ENCODE peak calls at places on chromosomes 12 and 14, in nine cellular contexts. One of them, this sample, is unnamed.

GRCh38 chr12:125166046-125166445 is 100.8 kb downstream of the AACS start:
- DNase-seq in endodermal cell: no peak
- DNase-seq in CD8-positive, alpha-beta memory T cell: no peak
- DNase-seq in OCI-LY7: no peak
- DNase-seq in A549: no peak
- DNase-seq in cardiac muscle cell: no peak
- DNase-seq in left lung: no peak
- DNase-seq in effector memory CD4-positive, alpha-beta T cell: no peak
- DNase-seq in right cardiac atrium: no peak
- DNase-seq in this sample: no peak

GRCh38 chr12:2960432-2960956 is 1.3 kb downstream of the TEAD4 start:
- DNase-seq in right cardiac atrium: no peak
- DNase-seq in endodermal cell: peak
- DNase-seq in left lung: no peak
- DNase-seq in effector memory CD4-positive, alpha-beta T cell: no peak
- DNase-seq in OCI-LY7: no peak
- DNase-seq in A549: peak
- DNase-seq in cardiac muscle cell: no peak
- DNase-seq in CD8-positive, alpha-beta memory T cell: no peak
- DNase-seq in this sample: peak

GRCh38 chr12:3380200-3381020 is 110.6 kb upstream of the PRMT8 start:
- DNase-seq in left lung: no peak
- DNase-seq in cardiac muscle cell: no peak
- DNase-seq in OCI-LY7: no peak
- DNase-seq in right cardiac atrium: peak
- DNase-seq in effector memory CD4-positive, alpha-beta T cell: no peak
- DNase-seq in endodermal cell: no peak
- DNase-seq in A549: no peak
- DNase-seq in CD8-positive, alpha-beta memory T cell: no peak
- DNase-seq in this sample: no peak

GRCh38 chr12:29164477-29165163 is 15.5 kb downstream of the FAR2 start:
- DNase-seq in effector memory CD4-positive, alpha-beta T cell: no peak
- DNase-seq in right cardiac atrium: no peak
- DNase-seq in OCI-LY7: peak
- DNase-seq in A549: no peak
- DNase-seq in endodermal cell: no peak
- DNase-seq in left lung: no peak
- DNase-seq in cardiac muscle cell: peak
- DNase-seq in CD8-positive, alpha-beta memory T cell: no peak
- DNase-seq in this sample: no peak

GRCh38 chr12:113040722-113041168 is 15.8 kb upstream of the DTX1 start:
- DNase-seq in endodermal cell: no peak
- DNase-seq in cardiac muscle cell: peak
- DNase-seq in A549: peak
- DNase-seq in CD8-positive, alpha-beta memory T cell: no peak
- DNase-seq in left lung: peak
- DNase-seq in effector memory CD4-positive, alpha-beta T cell: no peak
- DNase-seq in OCI-LY7: no peak
- DNase-seq in right cardiac atrium: peak
- DNase-seq in this sample: no peak

GRCh38 chr12:108179305-108179704 is 50.2 kb downstream of the WSCD2 start:
- DNase-seq in A549: no peak
- DNase-seq in CD8-positive, alpha-beta memory T cell: no peak
- DNase-seq in endodermal cell: no peak
- DNase-seq in effector memory CD4-positive, alpha-beta T cell: no peak
- DNase-seq in cardiac muscle cell: no peak
- DNase-seq in left lung: no peak
- DNase-seq in right cardiac atrium: no peak
- DNase-seq in OCI-LY7: no peak
- DNase-seq in this sample: no peak

GRCh38 chr12:26195641-26196423 is 459 bp downstream of the SSPN start:
- DNase-seq in endodermal cell: peak
- DNase-seq in OCI-LY7: no peak
- DNase-seq in left lung: peak
- DNase-seq in effector memory CD4-positive, alpha-beta T cell: no peak
- DNase-seq in cardiac muscle cell: peak
- DNase-seq in CD8-positive, alpha-beta memory T cell: no peak
- DNase-seq in A549: peak
- DNase-seq in right cardiac atrium: peak
- DNase-seq in this sample: peak

GRCh38 chr12:87117516-87117915 is 861.3 kb upstream of the MGAT4C start:
- DNase-seq in effector memory CD4-positive, alpha-beta T cell: no peak
- DNase-seq in CD8-positive, alpha-beta memory T cell: no peak
- DNase-seq in A549: peak
- DNase-seq in cardiac muscle cell: no peak
- DNase-seq in OCI-LY7: no peak
- DNase-seq in left lung: no peak
- DNase-seq in right cardiac atrium: no peak
- DNase-seq in endodermal cell: no peak
- DNase-seq in this sample: no peak

GRCh38 chr12:117202556-117202955 is 12.3 kb upstream of the FBXO21 start:
- DNase-seq in cardiac muscle cell: no peak
- DNase-seq in endodermal cell: no peak
- DNase-seq in A549: no peak
- DNase-seq in left lung: no peak
- DNase-seq in right cardiac atrium: no peak
- DNase-seq in effector memory CD4-positive, alpha-beta T cell: no peak
- DNase-seq in OCI-LY7: no peak
- DNase-seq in CD8-positive, alpha-beta memory T cell: no peak
- DNase-seq in this sample: no peak

GRCh38 chr12:230925-231671 is 17.1 kb upstream of the SLC6A12 start:
- DNase-seq in cardiac muscle cell: no peak
- DNase-seq in effector memory CD4-positive, alpha-beta T cell: no peak
- DNase-seq in endodermal cell: peak
- DNase-seq in OCI-LY7: no peak
- DNase-seq in A549: no peak
- DNase-seq in right cardiac atrium: no peak
- DNase-seq in CD8-positive, alpha-beta memory T cell: no peak
- DNase-seq in left lung: no peak
- DNase-seq in this sample: no peak

GRCh38 chr12:76024942-76025600 is 6.5 kb downstream of the PHLDA1 start:
- DNase-seq in left lung: no peak
- DNase-seq in CD8-positive, alpha-beta memory T cell: no peak
- DNase-seq in effector memory CD4-positive, alpha-beta T cell: no peak
- DNase-seq in right cardiac atrium: no peak
- DNase-seq in OCI-LY7: no peak
- DNase-seq in endodermal cell: no peak
- DNase-seq in A549: peak
- DNase-seq in cardiac muscle cell: peak
- DNase-seq in this sample: no peak

GRCh38 chr12:105721051-105721825 is 390.7 kb downstream of the C12orf75 start:
- DNase-seq in OCI-LY7: no peak
- DNase-seq in CD8-positive, alpha-beta memory T cell: no peak
- DNase-seq in cardiac muscle cell: no peak
- DNase-seq in right cardiac atrium: no peak
- DNase-seq in effector memory CD4-positive, alpha-beta T cell: no peak
- DNase-seq in left lung: no peak
- DNase-seq in A549: no peak
- DNase-seq in endodermal cell: no peak
- DNase-seq in this sample: no peak

GRCh38 chr12:104605685-104606084 is 148.9 kb downstream of the CHST11 start:
- DNase-seq in effector memory CD4-positive, alpha-beta T cell: no peak
- DNase-seq in right cardiac atrium: peak
- DNase-seq in CD8-positive, alpha-beta memory T cell: no peak
- DNase-seq in OCI-LY7: no peak
- DNase-seq in left lung: peak
- DNase-seq in cardiac muscle cell: no peak
- DNase-seq in endodermal cell: peak
- DNase-seq in A549: peak
- DNase-seq in this sample: no peak

GRCh38 chr14:93982684-93983007 is 6.3 kb upstream of the ASB2 start:
- DNase-seq in left lung: no peak
- DNase-seq in effector memory CD4-positive, alpha-beta T cell: no peak
- DNase-seq in OCI-LY7: no peak
- DNase-seq in CD8-positive, alpha-beta memory T cell: no peak
- DNase-seq in A549: no peak
- DNase-seq in endodermal cell: no peak
- DNase-seq in cardiac muscle cell: no peak
- DNase-seq in right cardiac atrium: no peak
- DNase-seq in this sample: no peak

GRCh38 chr14:92926180-92926845 is 3.4 kb downstream of the CHGA start:
- DNase-seq in cardiac muscle cell: no peak
- DNase-seq in right cardiac atrium: no peak
- DNase-seq in OCI-LY7: no peak
- DNase-seq in CD8-positive, alpha-beta memory T cell: no peak
- DNase-seq in effector memory CD4-positive, alpha-beta T cell: no peak
- DNase-seq in endodermal cell: no peak
- DNase-seq in A549: no peak
- DNase-seq in left lung: no peak
- DNase-seq in this sample: no peak

DNA sequence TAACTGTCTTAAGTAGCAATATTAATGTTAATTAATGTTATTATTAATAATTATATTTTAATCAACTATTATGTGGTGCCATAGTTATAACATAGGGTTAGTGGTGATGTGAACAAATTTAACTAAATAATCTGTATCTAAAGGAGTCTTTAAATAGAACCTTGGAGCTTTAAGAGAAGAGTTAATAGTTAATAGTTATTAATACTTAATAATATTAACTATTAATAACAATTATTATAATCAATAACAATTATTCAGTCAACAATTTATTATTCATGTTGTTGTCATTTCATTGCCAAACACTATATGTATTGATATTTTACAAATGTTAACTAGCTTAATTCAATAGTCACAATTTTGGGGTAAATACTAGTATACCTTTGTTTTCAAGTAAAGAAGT is 58.2 kb downstream of the SLC16A7 start:
- DNase-seq in OCI-LY7: no peak
- DNase-seq in cardiac muscle cell: no peak
- DNase-seq in effector memory CD4-positive, alpha-beta T cell: no peak
- DNase-seq in right cardiac atrium: no peak
- DNase-seq in CD8-positive, alpha-beta memory T cell: no peak
- DNase-seq in left lung: no peak
- DNase-seq in A549: no peak
- DNase-seq in endodermal cell: no peak
- DNase-seq in this sample: no peak
- H3K27ac ChIP-seq in OCI-LY7: no peak
- H3K27ac ChIP-seq in cardiac muscle cell: no peak
- H3K27ac ChIP-seq in effector memory CD4-positive, alpha-beta T cell: no peak
- H3K27ac ChIP-seq in right cardiac atrium: no peak
- H3K27ac ChIP-seq in CD8-positive, alpha-beta memory T cell: no peak
- H3K27ac ChIP-seq in left lung: no peak
- H3K27ac ChIP-seq in A549: no peak
- H3K27ac ChIP-seq in endodermal cell: no peak
- H3K27ac ChIP-seq in this sample: no peak

DNA sequence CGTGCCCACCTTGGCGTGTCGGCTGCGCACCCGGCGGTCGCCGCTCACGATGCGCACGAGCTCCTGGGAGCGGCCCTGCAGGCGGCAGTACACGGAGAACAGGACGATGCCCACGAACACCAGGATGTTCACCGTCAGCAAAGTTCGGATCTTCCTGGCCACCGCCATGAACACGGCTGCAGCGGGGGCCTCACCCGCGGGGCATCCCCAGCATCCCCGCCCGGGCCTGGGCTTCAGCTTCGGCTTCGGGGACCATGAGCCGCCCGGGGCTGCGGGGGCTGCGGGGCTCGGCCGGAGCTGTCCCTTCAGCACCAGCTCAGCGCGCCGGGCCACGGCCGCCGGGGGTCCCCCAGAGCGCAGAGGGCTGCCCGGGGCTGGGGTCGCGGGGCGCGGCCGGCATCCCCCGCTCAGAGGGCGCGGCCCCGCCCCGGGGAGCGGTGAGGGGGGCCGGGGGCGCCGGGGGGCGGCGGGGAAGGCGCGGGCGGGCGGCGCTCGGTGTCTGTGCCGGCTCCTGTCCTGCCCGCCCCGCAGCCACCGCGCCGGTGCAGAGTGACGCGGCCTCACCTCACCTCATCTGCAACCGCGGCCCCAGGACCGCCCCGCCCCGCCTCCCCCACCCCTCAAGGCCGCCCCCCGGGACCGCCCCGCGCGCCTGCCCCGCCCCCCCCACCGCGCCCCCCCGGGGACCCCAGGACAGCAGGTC is at the start of gene GALNT9:
- DNase-seq in A549: no peak
- DNase-seq in effector memory CD4-positive, alpha-beta T cell: no peak
- DNase-seq in CD8-positive, alpha-beta memory T cell: no peak
- DNase-seq in endodermal cell: peak
- DNase-seq in OCI-LY7: no peak
- DNase-seq in cardiac muscle cell: peak
- DNase-seq in left lung: no peak
- DNase-seq in right cardiac atrium: no peak
- DNase-seq in this sample: peak
- H3K4me3 ChIP-seq in A549: peak
- H3K4me3 ChIP-seq in effector memory CD4-positive, alpha-beta T cell: no peak
- H3K4me3 ChIP-seq in CD8-positive, alpha-beta memory T cell: no peak
- H3K4me3 ChIP-seq in endodermal cell: no peak
- H3K4me3 ChIP-seq in OCI-LY7: no peak
- H3K4me3 ChIP-seq in cardiac muscle cell: no peak
- H3K4me3 ChIP-seq in left lung: no peak
- H3K4me3 ChIP-seq in right cardiac atrium: peak
- H3K4me3 ChIP-seq in this sample: no peak

DNA sequence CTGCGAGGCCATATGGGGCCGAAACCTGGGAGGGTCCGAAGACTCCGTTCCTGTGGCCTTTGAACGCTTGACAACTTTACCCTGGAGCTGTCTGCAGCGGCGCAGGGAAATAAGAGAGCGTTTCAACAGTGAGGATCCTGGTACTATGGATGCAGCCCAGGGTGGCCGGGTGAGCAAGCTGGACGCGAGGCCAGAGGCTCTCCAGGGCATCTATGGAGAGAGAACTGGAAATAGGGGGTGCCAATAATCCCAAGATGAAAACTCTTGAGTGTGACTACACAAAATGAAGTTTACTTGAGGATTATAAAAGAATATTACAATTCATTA is 1.1 kb upstream of the ABCC9 start:
- DNase-seq in A549: no peak
- DNase-seq in effector memory CD4-positive, alpha-beta T cell: no peak
- DNase-seq in cardiac muscle cell: no peak
- DNase-seq in right cardiac atrium: no peak
- DNase-seq in CD8-positive, alpha-beta memory T cell: no peak
- DNase-seq in OCI-LY7: no peak
- DNase-seq in endodermal cell: no peak
- DNase-seq in left lung: no peak
- DNase-seq in this sample: no peak
- H3K27ac ChIP-seq in A549: no peak
- H3K27ac ChIP-seq in effector memory CD4-positive, alpha-beta T cell: no peak
- H3K27ac ChIP-seq in cardiac muscle cell: no peak
- H3K27ac ChIP-seq in right cardiac atrium: no peak
- H3K27ac ChIP-seq in CD8-positive, alpha-beta memory T cell: no peak
- H3K27ac ChIP-seq in OCI-LY7: no peak
- H3K27ac ChIP-seq in endodermal cell: no peak
- H3K27ac ChIP-seq in left lung: no peak
- H3K27ac ChIP-seq in this sample: no peak

GRCh38 chr14:97077253-97077653 is 280.1 kb downstream of the VRK1 start:
- DNase-seq in cardiac muscle cell: peak
- DNase-seq in OCI-LY7: no peak
- DNase-seq in effector memory CD4-positive, alpha-beta T cell: no peak
- DNase-seq in A549: peak
- DNase-seq in left lung: peak
- DNase-seq in right cardiac atrium: peak
- DNase-seq in endodermal cell: no peak
- DNase-seq in CD8-positive, alpha-beta memory T cell: no peak
- DNase-seq in this sample: no peak
- H3K4me3 ChIP-seq in cardiac muscle cell: no peak
- H3K4me3 ChIP-seq in OCI-LY7: no peak
- H3K4me3 ChIP-seq in effector memory CD4-positive, alpha-beta T cell: no peak
- H3K4me3 ChIP-seq in A549: no peak
- H3K4me3 ChIP-seq in left lung: no peak
- H3K4me3 ChIP-seq in right cardiac atrium: no peak
- H3K4me3 ChIP-seq in endodermal cell: no peak
- H3K4me3 ChIP-seq in CD8-positive, alpha-beta memory T cell: no peak
- H3K4me3 ChIP-seq in this sample: no peak